ENCODE peak calls at places on chromosomes 2 and 18, in nine cellular contexts. J is body of pancreas, Q is kidney epithelial cell, R is stomach, U is neural progenitor cell, N is cardiac muscle cell, Y is GM23338, V is AG04450, M is fibroblast of lung. E is an unnamed sample.

GRCh38 chr2:230902180-230902899 is 22.7 kb downstream of the GPR55 start:
- DNase-seq in J (peak; percentile 10), Q (no peak), R (peak; percentile 43), U (peak; percentile 74), N (peak; percentile 58), Y (peak; percentile 89), V (peak; percentile 42), M (peak; percentile 48), E (peak; percentile 49)

GRCh38 chr2:180033993-180034894 is 27.1 kb upstream of the CWC22 start:
- DNase-seq in J (no peak), Q (no peak), R (no peak), U (peak; percentile 45), N (peak; percentile 28), Y (peak; percentile 73), V (peak; percentile 15), M (peak; percentile 63), E (peak; percentile 74)

GRCh38 chr2:18814387-18814786 is 225.0 kb upstream of the NT5C1B start:
- DNase-seq in J (no peak), Q (peak; percentile 19), R (no peak), U (no peak), N (no peak), Y (no peak), V (peak; percentile 58), M (peak; percentile 85), E (peak; percentile 86)

GRCh38 chr18:48543228-48543627 is 4.4 kb downstream of the CTIF start:
- DNase-seq in J (peak; percentile 64), Q (no peak), R (no peak), U (peak; percentile 36), N (no peak), Y (peak; percentile 74), V (no peak), M (peak; percentile 46), E (no peak)

GRCh38 chr2:201854221-201854801 is 48.0 kb downstream of the CDK15 start:
- DNase-seq in J (no peak), Q (peak; percentile 93), R (no peak), U (no peak), N (no peak), Y (no peak), V (peak; percentile 93), M (peak; percentile 99), E (peak; percentile 99)

GRCh38 chr2:74051504-74051903 is 66.8 kb downstream of the TET3 start:
- DNase-seq in J (no peak), Q (no peak), R (no peak), U (no peak), N (no peak), Y (no peak), V (no peak), M (no peak), E (no peak)

GRCh38 chr2:122391726-122392125 is 636.3 kb downstream of the TSN start:
- DNase-seq in J (no peak), Q (no peak), R (no peak), U (no peak), N (no peak), Y (no peak), V (no peak), M (no peak), E (no peak)

GRCh38 chr2:171754254-171754939 is 67.1 kb downstream of the DYNC1I2 start:
- DNase-seq in J (no peak), Q (no peak), R (no peak), U (no peak), N (no peak), Y (no peak), V (no peak), M (peak; percentile 17), E (no peak)

GRCh38 chr2:149661844-149662243 is 74.3 kb upstream of the MMADHC start:
- DNase-seq in J (peak; percentile 32), Q (peak; percentile 60), R (peak; percentile 39), U (no peak), N (peak; percentile 26), Y (peak; percentile 4), V (peak; percentile 37), M (peak; percentile 87), E (peak; percentile 75)

GRCh38 chr2:55204536-55204935 is 27.6 kb downstream of the CLHC1 start:
- DNase-seq in J (no peak), Q (no peak), R (no peak), U (no peak), N (no peak), Y (no peak), V (no peak), M (no peak), E (no peak)

GRCh38 chr18:69631281-69631680 is 230.6 kb downstream of the DOK6 start:
- DNase-seq in J (no peak), Q (no peak), R (no peak), U (no peak), N (no peak), Y (no peak), V (no peak), M (peak; percentile 37), E (no peak)

GRCh38 chr2:14779252-14779651 is 146.7 kb downstream of the LRATD1 start:
- DNase-seq in J (no peak), Q (no peak), R (no peak), U (no peak), N (no peak), Y (no peak), V (no peak), M (peak; percentile 27), E (no peak)

GRCh38 chr2:233100192-233100998 is 40.3 kb downstream of the INPP5D start:
- DNase-seq in J (no peak), Q (no peak), R (no peak), U (no peak), N (no peak), Y (no peak), V (no peak), M (no peak), E (no peak)

GRCh38 chr18:56890632-56891031 is 239.5 kb downstream of the WDR7 start:
- DNase-seq in J (no peak), Q (peak; percentile 92), R (no peak), U (no peak), N (no peak), Y (no peak), V (peak; percentile 73), M (peak; percentile 98), E (peak; percentile 94)

DNA sequence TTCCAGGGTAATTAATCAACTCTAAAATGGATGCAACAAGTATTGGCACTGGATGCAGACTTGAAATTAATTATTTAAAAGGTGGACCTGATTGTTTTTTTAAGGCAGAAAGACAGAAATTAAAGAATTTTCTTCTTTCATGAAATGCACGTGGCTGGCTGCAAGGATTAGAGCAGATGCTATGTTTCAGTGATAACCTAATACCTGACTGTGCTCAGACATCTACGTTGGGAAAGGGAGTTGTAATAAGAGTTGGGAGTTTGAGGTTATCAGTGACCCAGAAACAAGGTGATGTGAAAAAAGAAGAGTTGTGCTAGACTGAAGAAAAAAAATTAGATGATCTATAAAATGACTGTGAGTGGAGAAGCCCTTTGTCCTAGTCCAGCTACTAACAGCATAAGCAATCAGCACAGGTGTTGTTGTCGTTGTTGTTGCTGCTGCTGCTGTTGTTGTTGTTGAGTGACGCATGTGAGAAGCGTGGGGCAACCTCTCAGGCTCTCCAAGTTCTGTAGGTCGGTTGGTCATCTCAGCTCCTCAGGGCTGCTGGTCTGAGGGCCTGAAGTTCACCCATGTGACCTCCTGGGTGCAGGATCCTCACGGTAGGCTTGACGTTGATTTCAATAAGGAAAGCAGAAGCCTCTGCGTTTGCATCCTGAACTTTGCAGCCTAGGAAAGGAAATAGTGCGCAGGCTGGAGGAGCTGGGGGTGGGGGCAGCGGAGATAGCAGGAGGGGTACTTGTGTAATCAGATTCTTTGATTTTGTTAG is 7.6 kb downstream of the POU3F3 start:
- DNase-seq in J (no peak), Q (no peak), R (no peak), U (peak; percentile 47), N (no peak), Y (peak; percentile 67), V (no peak), M (no peak), E (no peak)
- H3K27me3 ChIP-seq in J (peaks cover 10% of the 10 kb centered on the region), Q (peaks cover 21% of the 10 kb centered on the region), R (peaks cover 51% of the 10 kb centered on the region), U (peaks cover 100% of the 10 kb centered on the region), N (peaks cover 100% of the 10 kb centered on the region), Y (peaks cover 98% of the 10 kb centered on the region), V (peaks cover 75% of the 10 kb centered on the region), M (peaks cover 39% of the 10 kb centered on the region), E (peaks cover 92% of the 10 kb centered on the region)

GRCh38 chr2:45005261-45006002 is 3.8 kb downstream of the SIX2 start:
- DNase-seq in J (no peak), Q (no peak), R (no peak), U (peak; percentile 65), N (peak; percentile 21), Y (peak; percentile 34), V (no peak), M (no peak), E (no peak)

GRCh38 chr2:45007961-45008295 is 1.3 kb downstream of the SIX2 start:
- DNase-seq in J (no peak), Q (no peak), R (no peak), U (peak; percentile 15), N (no peak), Y (no peak), V (no peak), M (no peak), E (no peak)

GRCh38 chr2:45007356-45007755 is 1.9 kb downstream of the SIX2 start:
- DNase-seq in J (no peak), Q (no peak), R (no peak), U (no peak), N (no peak), Y (no peak), V (no peak), M (no peak), E (no peak)

GRCh38 chr2:45006041-45006941 is 3.0 kb downstream of the SIX2 start:
- DNase-seq in J (no peak), Q (no peak), R (no peak), U (peak; percentile 31), N (no peak), Y (peak; percentile 26), V (no peak), M (no peak), E (no peak)

GRCh38 chr2:45006942-45007287 is 2.3 kb downstream of the SIX2 start:
- DNase-seq in J (no peak), Q (no peak), R (no peak), U (peak; percentile 23), N (no peak), Y (no peak), V (no peak), M (no peak), E (no peak)
- H3K27me3 ChIP-seq in J (no peaks in the 10 kb centered on the region), Q (peaks cover 93% of the 10 kb centered on the region), R (no peaks in the 10 kb centered on the region), U (peaks cover 98% of the 10 kb centered on the region), N (peaks cover 92% of the 10 kb centered on the region), Y (peaks cover 95% of the 10 kb centered on the region), V (peaks cover 95% of the 10 kb centered on the region), M (peaks cover 92% of the 10 kb centered on the region), E (no peaks in the 10 kb centered on the region)

DNA sequence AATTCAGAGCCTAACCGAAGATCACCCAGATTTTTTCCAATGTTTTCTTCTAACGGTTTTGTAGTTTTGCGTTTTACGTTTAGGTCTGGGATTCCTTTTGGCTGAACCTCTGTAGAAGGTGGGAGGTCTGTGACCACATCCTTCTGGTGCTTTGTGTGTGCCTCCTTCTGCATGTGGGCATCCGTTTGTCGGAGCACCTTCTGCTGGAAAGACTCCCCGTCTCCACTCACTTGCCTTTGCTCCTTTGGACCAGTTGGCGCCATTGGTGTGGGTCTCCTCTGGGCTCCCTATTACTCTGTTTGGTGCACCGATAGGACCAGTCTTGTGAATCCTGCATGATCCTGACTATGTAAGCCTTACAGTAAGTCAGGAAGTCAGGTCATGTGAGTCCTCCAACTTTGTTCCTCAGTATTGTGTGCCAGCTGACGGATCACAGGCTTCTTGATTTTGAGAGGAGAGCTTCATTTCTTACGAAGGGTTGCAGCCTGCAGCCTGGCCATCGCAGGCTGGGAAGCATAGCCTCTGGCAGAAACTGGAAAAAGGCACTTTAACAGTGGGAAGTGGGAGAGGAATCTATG is 13.6 kb downstream of the AQP12A start:
- DNase-seq in J (no peak), Q (no peak), R (no peak), U (no peak), N (no peak), Y (no peak), V (no peak), M (no peak), E (no peak)
- H3K27me3 ChIP-seq in J (no peaks in the 10 kb centered on the region), Q (peaks cover 46% of the 10 kb centered on the region), R (no peaks in the 10 kb centered on the region), U (no peaks in the 10 kb centered on the region), N (no peaks in the 10 kb centered on the region), Y (no peaks in the 10 kb centered on the region), V (peaks cover 30% of the 10 kb centered on the region), M (peaks cover 15% of the 10 kb centered on the region), E (peaks cover 12% of the 10 kb centered on the region)

GRCh38 chr18:10768221-10768620 is 242.4 kb downstream of the NAPG start:
- DNase-seq in J (no peak), Q (no peak), R (no peak), U (no peak), N (no peak), Y (no peak), V (no peak), M (no peak), E (no peak)
- H3K27me3 ChIP-seq in J (no peaks in the 10 kb centered on the region), Q (no peaks in the 10 kb centered on the region), R (no peaks in the 10 kb centered on the region), U (no peaks in the 10 kb centered on the region), N (peaks cover 2% of the 10 kb centered on the region), Y (no peaks in the 10 kb centered on the region), V (no peaks in the 10 kb centered on the region), M (no peaks in the 10 kb centered on the region), E (no peaks in the 10 kb centered on the region)